ENCODE peak calls at places on chromosomes 16 and 17, in four cellular contexts. A is fibroblast of lung, T is progenitor cell of endocrine pancreas, D is uterus. Q is an unnamed sample.

GRCh38 chr17:58083491-58084316 is 485 bp downstream of the DYNLL2 start:
- DNase-seq in T (peak), D (peak), A (peak), Q (no peak)

GRCh38 chr17:57874058-57874419 is 24.2 kb upstream of the MRPS23 start:
- DNase-seq in D (no peak), T (no peak), A (no peak), Q (no peak)

GRCh38 chr17:57077000-57077399 is 8.0 kb upstream of the AKAP1 start:
- DNase-seq in A (no peak), T (no peak), D (no peak), Q (no peak)

GRCh38 chr17:44086364-44087311 is 16.1 kb downstream of the G6PC3 start:
- DNase-seq in A (peak), D (peak), T (no peak), Q (peak)

GRCh38 chr17:81397314-81398169 is 2.3 kb downstream of the BAHCC1 start:
- DNase-seq in T (peak), D (no peak), A (peak), Q (no peak)

GRCh38 chr17:72173475-72174116 is 52.8 kb downstream of the SOX9 start:
- DNase-seq in D (no peak), T (peak), A (no peak), Q (no peak)

GRCh38 chr17:49076575-49077384 is 55.8 kb upstream of the B4GALNT2 start:
- DNase-seq in T (no peak), D (no peak), A (peak), Q (peak)

GRCh38 chr17:17416400-17417360 is 60.1 kb upstream of the MED9 start:
- DNase-seq in T (no peak), A (peak), D (no peak), Q (no peak)

GRCh38 chr16:65274576-65274975 is 152.7 kb upstream of the CDH11 start:
- DNase-seq in A (no peak), D (no peak), T (no peak), Q (no peak)

GRCh38 chr17:2303278-2304188 is at the start of the genes SMG6 and SRR:
- DNase-seq in D (peak), A (peak), T (peak), Q (peak)

GRCh38 chr16:57564571-57565270 is 22.3 kb downstream of the ADGRG5 start:
- DNase-seq in D (no peak), T (no peak), A (peak), Q (no peak)

GRCh38 chr17:78493455-78494188 is 83.6 kb downstream of the DNAH17 start:
- DNase-seq in T (no peak), A (no peak), D (no peak), Q (no peak)

GRCh38 chr17:31481783-31482081 is 90.3 kb downstream of the RAB11FIP4 start:
- DNase-seq in A (no peak), T (no peak), D (no peak), Q (no peak)

GRCh38 chr17:46777943-46778915 is 40.3 kb downstream of the WNT3 start:
- DNase-seq in D (no peak), A (no peak), T (no peak), Q (no peak)

GRCh38 chr16:22672830-22673210 is 141.1 kb upstream of the HS3ST2 start:
- DNase-seq in D (no peak), A (no peak), T (no peak), Q (no peak)

GRCh38 chr17:1873418-1873817 is 43.6 kb downstream of the RPA1 start:
- DNase-seq in A (no peak), T (no peak), D (no peak), Q (no peak)

GRCh38 chr17:60087882-60088669 is 9.4 kb upstream of the HEATR6 start:
- DNase-seq in A (peak), D (no peak), T (no peak), Q (peak)

GRCh38 chr17:20008242-20009051 is 712 bp upstream of the SPECC1 start:
- DNase-seq in D (peak), A (no peak), T (no peak), Q (no peak)

GRCh38 chr16:80028581-80029380 is 428.2 kb upstream of the MAF start:
- DNase-seq in T (no peak), A (no peak), D (no peak), Q (no peak)

GRCh38 chr17:74952431-74953128 is 16.9 kb downstream of the OTOP3 start:
- DNase-seq in T (no peak), D (no peak), A (no peak), Q (no peak)

GRCh38 chr17:74949455-74950115 is 13.9 kb downstream of the OTOP3 start:
- DNase-seq in A (no peak), D (no peak), T (no peak), Q (no peak)

GRCh38 chr17:74950207-74950606 is 14.5 kb downstream of the OTOP3 start:
- DNase-seq in T (no peak), D (no peak), A (no peak), Q (no peak)

GRCh38 chr17:74951680-74952421 is 16.2 kb downstream of the OTOP3 start:
- DNase-seq in A (no peak), D (no peak), T (no peak), Q (no peak)

GRCh38 chr17:74951065-74951464 is 15.4 kb downstream of the OTOP3 start:
- DNase-seq in A (no peak), D (no peak), T (no peak), Q (no peak)
- TF ChIP-seq CTCF in A (no peak), D (no peak), T (no peak), Q (no peak)

GRCh38 chr17:61235001-61235820 is 164.4 kb upstream of the TBX2 start:
- DNase-seq in A (no peak), T (no peak), D (no peak), Q (no peak)
- TF ChIP-seq CTCF in A (no peak), T (no peak), D (no peak), Q (no peak)

GRCh38 chr16:8944113-8944765 is 19.5 kb downstream of the USP7 start:
- DNase-seq in A (no peak), T (no peak), D (no peak), Q (no peak)

GRCh38 chr16:8948069-8948593 is 15.6 kb downstream of the USP7 start:
- DNase-seq in A (no peak), D (no peak), T (no peak), Q (no peak)

GRCh38 chr16:8945626-8946296 is 17.9 kb downstream of the USP7 start:
- DNase-seq in T (no peak), A (no peak), D (no peak), Q (no peak)

GRCh38 chr16:8948831-8949230 is 14.9 kb downstream of the USP7 start:
- DNase-seq in T (no peak), A (no peak), D (no peak), Q (no peak)

GRCh38 chr16:8946544-8946943 is 17.2 kb downstream of the USP7 start:
- DNase-seq in T (no peak), A (no peak), D (no peak), Q (no peak)
- TF ChIP-seq CTCF in T (no peak), A (no peak), D (no peak), Q (no peak)

GRCh38 chr16:55501549-55502322 is 7.1 kb upstream of the LPCAT2 start:
- DNase-seq in A (no peak), T (no peak), D (peak), Q (no peak)
- TF ChIP-seq CTCF in A (peak), T (peak), D (no peak), Q (peak)